ENCODE peak calls at places on chromosomes 11 and 22, in six cellular contexts. One of them, this sample, is unnamed.
A peak's percentile ranks its signal among the peaks of the same experiment; 100 is the strongest.

GRCh38 chr11:46692450-46692849 is 8.0 kb downstream of the ARHGAP1 start:
- DNase-seq in esophagus muscularis mucosa: no peak
- DNase-seq in NB4: no peak
- DNase-seq in prostate gland: no peak
- DNase-seq in HepG2: no peak
- DNase-seq in right lobe of liver: no peak
- DNase-seq in this sample: no peak

GRCh38 chr22:29524440-29525191 is 28.9 kb downstream of the THOC5 start:
- DNase-seq in esophagus muscularis mucosa: no peak
- DNase-seq in NB4: peak; percentile 55
- DNase-seq in prostate gland: peak; percentile 57
- DNase-seq in HepG2: peak; percentile 46
- DNase-seq in right lobe of liver: peak; percentile 58
- DNase-seq in this sample: peak; percentile 32

GRCh38 chr11:71250512-71251158 is 1.7 kb downstream of the SHANK2 start:
- DNase-seq in esophagus muscularis mucosa: no peak
- DNase-seq in NB4: no peak
- DNase-seq in prostate gland: no peak
- DNase-seq in HepG2: no peak
- DNase-seq in right lobe of liver: peak; percentile 71
- DNase-seq in this sample: no peak

GRCh38 chr22:20750461-20751184 is 23.3 kb upstream of the SERPIND1 start:
- DNase-seq in esophagus muscularis mucosa: no peak
- DNase-seq in NB4: peak; percentile 27
- DNase-seq in prostate gland: peak; percentile 72
- DNase-seq in HepG2: no peak
- DNase-seq in right lobe of liver: no peak
- DNase-seq in this sample: peak; percentile 76

GRCh38 chr11:55658608-55659007 is 3.4 kb upstream of the OR4C6 start:
- DNase-seq in esophagus muscularis mucosa: no peak
- DNase-seq in NB4: no peak
- DNase-seq in prostate gland: no peak
- DNase-seq in HepG2: no peak
- DNase-seq in right lobe of liver: no peak
- DNase-seq in this sample: no peak

GRCh38 chr11:65426839-65427690 is 4.5 kb downstream of the NEAT1 start:
- DNase-seq in esophagus muscularis mucosa: no peak
- DNase-seq in NB4: peak; percentile 33
- DNase-seq in prostate gland: peak; percentile 76
- DNase-seq in HepG2: no peak
- DNase-seq in right lobe of liver: peak; percentile 75
- DNase-seq in this sample: peak; percentile 78

GRCh38 chr11:75323609-75324008 is 27.9 kb downstream of the ARRB1 start:
- DNase-seq in esophagus muscularis mucosa: no peak
- DNase-seq in NB4: no peak
- DNase-seq in prostate gland: no peak
- DNase-seq in HepG2: peak; percentile 72
- DNase-seq in right lobe of liver: no peak
- DNase-seq in this sample: no peak

GRCh38 chr22:19497245-19497644 is 17.5 kb downstream of the CDC45 start:
- DNase-seq in esophagus muscularis mucosa: no peak
- DNase-seq in NB4: no peak
- DNase-seq in prostate gland: no peak
- DNase-seq in HepG2: no peak
- DNase-seq in right lobe of liver: no peak
- DNase-seq in this sample: no peak

GRCh38 chr11:69744435-69744834 is 30.7 kb downstream of the FGF4 start:
- DNase-seq in esophagus muscularis mucosa: no peak
- DNase-seq in NB4: no peak
- DNase-seq in prostate gland: no peak
- DNase-seq in HepG2: peak; percentile 69
- DNase-seq in right lobe of liver: no peak
- DNase-seq in this sample: no peak

GRCh38 chr11:86658534-86658933 is 13.9 kb downstream of the ME3 start:
- DNase-seq in esophagus muscularis mucosa: no peak
- DNase-seq in NB4: no peak
- DNase-seq in prostate gland: no peak
- DNase-seq in HepG2: no peak
- DNase-seq in right lobe of liver: no peak
- DNase-seq in this sample: no peak

GRCh38 chr22:36334838-36335603 is 52.7 kb downstream of the MYH9 start:
- DNase-seq in esophagus muscularis mucosa: no peak
- DNase-seq in NB4: peak; percentile 81
- DNase-seq in prostate gland: peak; percentile 51
- DNase-seq in HepG2: no peak
- DNase-seq in right lobe of liver: no peak
- DNase-seq in this sample: peak; percentile 81

GRCh38 chr11:65525659-65526480 is 987 bp downstream of the SCYL1 start:
- DNase-seq in esophagus muscularis mucosa: no peak
- DNase-seq in NB4: no peak
- DNase-seq in prostate gland: no peak
- DNase-seq in HepG2: no peak
- DNase-seq in right lobe of liver: no peak
- DNase-seq in this sample: no peak

GRCh38 chr22:42171417-42171816 is 40.8 kb upstream of the CYP2D6 start:
- DNase-seq in esophagus muscularis mucosa: no peak
- DNase-seq in NB4: no peak
- DNase-seq in prostate gland: no peak
- DNase-seq in HepG2: no peak
- DNase-seq in right lobe of liver: no peak
- DNase-seq in this sample: no peak

GRCh38 chr22:42168476-42168875 is 37.9 kb upstream of the CYP2D6 start:
- DNase-seq in esophagus muscularis mucosa: no peak
- DNase-seq in NB4: no peak
- DNase-seq in prostate gland: no peak
- DNase-seq in HepG2: no peak
- DNase-seq in right lobe of liver: no peak
- DNase-seq in this sample: no peak

GRCh38 chr22:42167066-42167465 is 36.5 kb upstream of the CYP2D6 start:
- DNase-seq in esophagus muscularis mucosa: no peak
- DNase-seq in NB4: no peak
- DNase-seq in prostate gland: no peak
- DNase-seq in HepG2: no peak
- DNase-seq in right lobe of liver: no peak
- DNase-seq in this sample: no peak

GRCh38 chr22:42170946-42171345 is 40.3 kb upstream of the CYP2D6 start:
- DNase-seq in esophagus muscularis mucosa: no peak
- DNase-seq in NB4: no peak
- DNase-seq in prostate gland: no peak
- DNase-seq in HepG2: no peak
- DNase-seq in right lobe of liver: no peak
- DNase-seq in this sample: no peak

DNA sequence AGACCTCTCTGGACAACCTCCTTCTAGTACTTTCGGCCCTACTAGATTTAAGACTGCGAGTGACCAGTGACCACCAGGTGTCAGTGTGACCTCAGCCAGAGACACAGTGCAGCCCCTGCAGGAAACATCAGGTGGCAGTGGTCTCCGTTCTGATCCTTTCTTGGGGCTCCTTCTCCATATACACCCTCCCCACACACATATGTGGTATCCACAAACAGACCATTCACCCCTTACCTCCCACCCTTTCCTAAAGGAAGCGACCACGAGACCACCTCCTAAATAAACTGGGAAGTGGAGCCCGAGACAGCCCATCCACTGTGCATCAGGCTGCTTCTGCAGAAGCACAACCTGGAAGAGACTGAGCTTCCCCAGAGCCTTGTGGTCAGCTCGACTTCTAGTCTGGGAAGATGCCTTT is 38.5 kb upstream of the CYP2D6 start:
- DNase-seq in esophagus muscularis mucosa: no peak
- DNase-seq in NB4: peak; percentile 78
- DNase-seq in prostate gland: peak; percentile 60
- DNase-seq in HepG2: peak; percentile 71
- DNase-seq in right lobe of liver: peak; percentile 65
- DNase-seq in this sample: peak; percentile 88
- TF ChIP-seq POLR2A in esophagus muscularis mucosa: no peak
- TF ChIP-seq POLR2A in NB4: no peak
- TF ChIP-seq POLR2A in prostate gland: no peak
- TF ChIP-seq POLR2A in HepG2: no peak
- TF ChIP-seq POLR2A in right lobe of liver: no peak
- TF ChIP-seq POLR2A in this sample: no peak

DNA sequence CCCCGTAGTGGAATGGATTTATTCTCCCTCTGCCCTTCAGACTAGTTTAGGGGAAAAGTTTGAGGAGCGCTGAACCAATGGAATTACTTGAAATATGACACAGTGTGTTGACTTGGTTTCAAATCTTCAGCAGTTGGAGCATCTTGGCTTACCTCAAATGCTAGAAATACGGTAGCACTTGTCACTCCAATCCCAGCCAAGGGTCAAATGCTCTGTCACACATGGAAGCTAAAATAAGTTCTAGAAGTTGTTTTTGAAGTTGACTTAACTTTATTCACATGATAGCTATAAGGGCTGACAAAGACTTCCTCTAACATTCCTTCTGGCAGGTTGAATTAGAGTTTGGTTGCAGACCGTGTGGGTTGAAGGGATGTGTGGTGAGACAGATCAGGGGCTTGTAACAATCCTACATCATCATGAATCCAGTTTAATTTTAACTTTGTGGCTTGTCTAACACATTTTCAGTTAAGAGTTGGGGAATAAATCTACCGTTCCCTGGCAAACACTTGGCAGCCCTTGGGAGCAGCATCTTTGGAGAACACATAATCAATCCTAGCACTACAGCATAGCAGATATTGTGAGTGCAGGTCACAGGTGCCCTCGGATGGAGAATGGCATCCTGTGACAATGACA is 4.6 kb downstream of the SLN start:
- DNase-seq in esophagus muscularis mucosa: no peak
- DNase-seq in NB4: no peak
- DNase-seq in prostate gland: no peak
- DNase-seq in HepG2: no peak
- DNase-seq in right lobe of liver: no peak
- DNase-seq in this sample: no peak
- TF ChIP-seq POLR2A in esophagus muscularis mucosa: no peak
- TF ChIP-seq POLR2A in NB4: no peak
- TF ChIP-seq POLR2A in prostate gland: no peak
- TF ChIP-seq POLR2A in HepG2: no peak
- TF ChIP-seq POLR2A in right lobe of liver: no peak
- TF ChIP-seq POLR2A in this sample: no peak

GRCh38 chr11:94973099-94973968 is at the start of the genes CWC15 and KDM4D:
- DNase-seq in esophagus muscularis mucosa: peak; percentile 98
- DNase-seq in NB4: peak; percentile 96
- DNase-seq in prostate gland: peak; percentile 94
- DNase-seq in HepG2: peak; percentile 87
- DNase-seq in right lobe of liver: peak; percentile 95
- DNase-seq in this sample: peak; percentile 95
- TF ChIP-seq POLR2A in esophagus muscularis mucosa: no peak
- TF ChIP-seq POLR2A in NB4: peak; percentile 95
- TF ChIP-seq POLR2A in prostate gland: peak; percentile 38
- TF ChIP-seq POLR2A in HepG2: peak; percentile 87
- TF ChIP-seq POLR2A in right lobe of liver: peak; percentile 20
- TF ChIP-seq POLR2A in this sample: peak; percentile 81

GRCh38 chr11:57711414-57712255 is at the start of gene MED19:
- DNase-seq in esophagus muscularis mucosa: peak; percentile 97
- DNase-seq in NB4: peak; percentile 83
- DNase-seq in prostate gland: peak; percentile 89
- DNase-seq in HepG2: peak; percentile 93
- DNase-seq in right lobe of liver: peak; percentile 90
- DNase-seq in this sample: peak; percentile 93
- TF ChIP-seq POLR2A in esophagus muscularis mucosa: no peak
- TF ChIP-seq POLR2A in NB4: no peak
- TF ChIP-seq POLR2A in prostate gland: peak; percentile 46
- TF ChIP-seq POLR2A in HepG2: no peak
- TF ChIP-seq POLR2A in right lobe of liver: peak; percentile 44
- TF ChIP-seq POLR2A in this sample: no peak

GRCh38 chr11:27972432-27973170 is 135.4 kb downstream of the KIF18A start:
- DNase-seq in esophagus muscularis mucosa: no peak
- DNase-seq in NB4: no peak
- DNase-seq in prostate gland: no peak
- DNase-seq in HepG2: no peak
- DNase-seq in right lobe of liver: no peak
- DNase-seq in this sample: no peak
- TF ChIP-seq POLR2A in esophagus muscularis mucosa: no peak
- TF ChIP-seq POLR2A in NB4: no peak
- TF ChIP-seq POLR2A in prostate gland: no peak
- TF ChIP-seq POLR2A in HepG2: no peak
- TF ChIP-seq POLR2A in right lobe of liver: no peak
- TF ChIP-seq POLR2A in this sample: no peak